ENCODE peak calls at places on chromosomes 13 and 19, in seven cellular contexts. P is activated CD8-positive, alpha-beta T cell treated with anti-CD3 and anti-CD28 coated beads for 36 hours; Y is KBM-7; O is lower lobe of right lung; Q is HT-29; V is fibroblast of lung; L is T-cell. I is an unnamed sample.

GRCh38 chr19:1987197-1988187 is 28.0 kb downstream of the BTBD2 start:
- DNase-seq in P (no peak), Y (no peak), O (no peak), Q (no peak), V (no peak), L (no peak), I (no peak)

GRCh38 chr19:1854032-1854541 is 5.8 kb upstream of the REXO1 start:
- DNase-seq in P (no peak), Y (no peak), O (peak), Q (no peak), V (no peak), L (no peak), I (no peak)

GRCh38 chr13:30463820-30464495 is 1.8 kb downstream of the HMGB1 start:
- DNase-seq in P (peak), Y (peak), O (peak), Q (peak), V (peak), L (peak), I (peak)

GRCh38 chr19:4210166-4210731 is 19.1 kb upstream of the EBI3 start:
- DNase-seq in P (no peak), Y (no peak), O (no peak), Q (no peak), V (no peak), L (no peak), I (no peak)

GRCh38 chr19:18948075-18948975 is 7.3 kb upstream of the HOMER3 start:
- DNase-seq in P (no peak), Y (no peak), O (no peak), Q (no peak), V (no peak), L (no peak), I (no peak)

GRCh38 chr19:38433268-38433733 is at the start of gene RYR1:
- DNase-seq in P (peak), Y (peak), O (peak), Q (no peak), V (no peak), L (peak), I (peak)

GRCh38 chr19:7912144-7912696 is 2.4 kb upstream of the TGFBR3L start:
- DNase-seq in P (no peak), Y (no peak), O (peak), Q (no peak), V (no peak), L (no peak), I (no peak)

GRCh38 chr19:30669329-30670010 is 297.3 kb downstream of the ZNF536 start:
- DNase-seq in P (peak), Y (peak), O (peak), Q (peak), V (peak), L (peak), I (peak)

GRCh38 chr19:54041969-54042606 is 21.6 kb downstream of the VSTM1 start:
- DNase-seq in P (no peak), Y (no peak), O (no peak), Q (no peak), V (no peak), L (no peak), I (no peak)

GRCh38 chr13:28037399-28037798 is 48.9 kb upstream of the URAD start:
- DNase-seq in P (peak), Y (peak), O (no peak), Q (no peak), V (no peak), L (no peak), I (peak)

GRCh38 chr13:95743192-95743591 is 66.3 kb downstream of the DNAJC3 start:
- DNase-seq in P (no peak), Y (no peak), O (no peak), Q (no peak), V (no peak), L (no peak), I (no peak)

GRCh38 chr13:33105387-33106005 is 89.3 kb downstream of the KL start:
- DNase-seq in P (no peak), Y (peak), O (no peak), Q (no peak), V (no peak), L (no peak), I (no peak)

GRCh38 chr13:84491952-84492351 is 609.7 kb upstream of the SLITRK1 start:
- DNase-seq in P (no peak), Y (no peak), O (no peak), Q (no peak), V (no peak), L (no peak), I (no peak)

GRCh38 chr13:27182844-27183497 is 11.4 kb upstream of the USP12 start:
- DNase-seq in P (no peak), Y (no peak), O (no peak), Q (peak), V (peak), L (no peak), I (peak)

GRCh38 chr19:40054632-40055031 is 1.4 kb downstream of the ZNF780B start:
- DNase-seq in P (no peak), Y (no peak), O (no peak), Q (no peak), V (no peak), L (no peak), I (no peak)

GRCh38 chr19:30082168-30082567 is 140.1 kb downstream of the URI1 start:
- DNase-seq in P (no peak), Y (no peak), O (no peak), Q (no peak), V (no peak), L (no peak), I (no peak)

GRCh38 chr13:88979465-88980180 is 1308.5 kb downstream of the SLITRK5 start:
- DNase-seq in P (no peak), Y (peak), O (no peak), Q (peak), V (peak), L (no peak), I (peak)

I was measured in MCF 10A.